ENCODE peak calls at places on chromosomes 3 and 15, in eight cellular contexts. D is lung, K is neural progenitor cell, Q is uterus, C is heart left ventricle, V is right lobe of liver, X is fibroblast of lung, Y is HCT116. L is an unnamed sample.

GRCh38 chr3:183822631-183823030 is 2.7 kb downstream of the MAP6D1 start:
- DNase-seq in V (no peak), Y (no peak), K (peak; percentile 79), Q (no peak), X (no peak), D (no peak), C (no peak), L (peak; percentile 70)

GRCh38 chr3:195270350-195271115 is 426 bp downstream of the XXYLT1 start:
- DNase-seq in D (no peak), C (peak; percentile 78), Y (peak; percentile 26), Q (peak; percentile 55), K (peak; percentile 91), V (peak; percentile 50), X (peak; percentile 70), L (peak; percentile 90)

GRCh38 chr3:149717391-149718056 is 34.8 kb downstream of the COMMD2 start:
- DNase-seq in K (peak; percentile 77), Y (peak; percentile 65), X (peak; percentile 67), V (peak; percentile 57), D (peak; percentile 39), C (no peak), Q (peak; percentile 75), L (peak; percentile 73)

GRCh38 chr3:15768421-15769255 is 29.1 kb downstream of the ANKRD28 start:
- DNase-seq in K (no peak), D (peak; percentile 33), Y (peak; percentile 89), C (no peak), V (peak; percentile 73), Q (no peak), X (peak; percentile 98), L (no peak)

GRCh38 chr3:78872195-78872594 is 895.6 kb downstream of the ROBO1 start:
- DNase-seq in K (peak; percentile 63), D (no peak), Y (no peak), V (no peak), X (peak; percentile 68), Q (no peak), C (no peak), L (no peak)

GRCh38 chr3:38031022-38031994 is 1.9 kb upstream of the PLCD1 start:
- DNase-seq in V (peak; percentile 45), K (no peak), Y (peak; percentile 31), X (peak; percentile 38), Q (no peak), C (peak; percentile 63), D (peak; percentile 79), L (peak; percentile 56)

GRCh38 chr3:101992861-101993260 is 143.5 kb downstream of the NFKBIZ start:
- DNase-seq in D (no peak), K (no peak), X (peak; percentile 73), C (no peak), Q (no peak), V (no peak), Y (no peak), L (no peak)

GRCh38 chr3:61690016-61690415 is 128.6 kb downstream of the PTPRG start:
- DNase-seq in Y (no peak), K (no peak), D (no peak), X (no peak), C (no peak), Q (no peak), V (no peak), L (peak; percentile 50)

GRCh38 chr15:31216210-31216911 is 110.3 kb upstream of the KLF13 start:
- DNase-seq in Y (no peak), C (peak; percentile 88), K (peak; percentile 80), X (peak; percentile 24), D (peak; percentile 97), V (peak; percentile 98), Q (peak; percentile 92), L (peak; percentile 86)

GRCh38 chr3:98801042-98801747 is 38.1 kb downstream of the ST3GAL6 start:
- DNase-seq in D (no peak), K (no peak), V (no peak), C (no peak), Y (no peak), X (no peak), Q (no peak), L (peak; percentile 77)

GRCh38 chr15:59194639-59195325 is 11.9 kb upstream of the LDHAL6B start:
- DNase-seq in C (no peak), Q (no peak), X (peak; percentile 33), Y (no peak), V (no peak), D (no peak), K (no peak), L (no peak)

GRCh38 chr3:156818890-156819289 is 7.3 kb upstream of the LEKR1 start:
- DNase-seq in V (no peak), Y (peak; percentile 59), C (no peak), D (no peak), Q (no peak), X (peak; percentile 92), K (no peak), L (no peak)

GRCh38 chr3:150084128-150084527 is 113.4 kb upstream of the PFN2 start:
- DNase-seq in C (no peak), X (no peak), D (no peak), Q (no peak), Y (no peak), K (no peak), V (no peak), L (no peak)

GRCh38 chr3:163561151-163561550 is 1517.1 kb downstream of the SI start:
- DNase-seq in Y (no peak), K (peak; percentile 36), V (no peak), X (no peak), Q (no peak), C (no peak), D (no peak), L (no peak)

GRCh38 chr3:18890459-18890858 is 257.9 kb upstream of the KCNH8 start:
- DNase-seq in Y (no peak), K (no peak), X (no peak), V (no peak), C (no peak), D (no peak), Q (no peak), L (no peak)

GRCh38 chr3:48784426-48785120 is 63.1 kb downstream of the PRKAR2A start:
- DNase-seq in D (no peak), V (no peak), Y (no peak), X (peak; percentile 88), Q (no peak), C (no peak), K (no peak), L (no peak)

GRCh38 chr15:52010633-52011595 is 8.1 kb upstream of the MAPK6 start:
- DNase-seq in C (no peak), X (peak; percentile 93), D (peak; percentile 55), K (no peak), Y (peak; percentile 48), Q (peak; percentile 53), V (no peak), L (no peak)

GRCh38 chr15:101652783-101653430 is 726 bp upstream of the TM2D3 start:
- DNase-seq in C (no peak), Y (no peak), K (no peak), D (no peak), Q (peak; percentile 24), V (peak; percentile 59), X (no peak), L (peak; percentile 65)

GRCh38 chr15:70569718-70570231 is 193.6 kb downstream of the UACA start:
- DNase-seq in X (peak; percentile 66), C (no peak), Y (peak; percentile 44), V (peak; percentile 2), Q (no peak), K (no peak), D (no peak), L (peak; percentile 7)

GRCh38 chr15:38683382-38684242 is 119.0 kb upstream of the RASGRP1 start:
- DNase-seq in D (peak; percentile 36), V (peak; percentile 54), C (peak; percentile 40), Y (peak; percentile 27), X (peak; percentile 29), Q (no peak), K (peak; percentile 63), L (peak; percentile 80)

GRCh38 chr3:189202583-189202982 is 30.8 kb downstream of the TPRG1 start:
- DNase-seq in K (peak; percentile 51), V (no peak), C (no peak), X (no peak), Y (no peak), Q (no peak), D (no peak), L (no peak)

DNA sequence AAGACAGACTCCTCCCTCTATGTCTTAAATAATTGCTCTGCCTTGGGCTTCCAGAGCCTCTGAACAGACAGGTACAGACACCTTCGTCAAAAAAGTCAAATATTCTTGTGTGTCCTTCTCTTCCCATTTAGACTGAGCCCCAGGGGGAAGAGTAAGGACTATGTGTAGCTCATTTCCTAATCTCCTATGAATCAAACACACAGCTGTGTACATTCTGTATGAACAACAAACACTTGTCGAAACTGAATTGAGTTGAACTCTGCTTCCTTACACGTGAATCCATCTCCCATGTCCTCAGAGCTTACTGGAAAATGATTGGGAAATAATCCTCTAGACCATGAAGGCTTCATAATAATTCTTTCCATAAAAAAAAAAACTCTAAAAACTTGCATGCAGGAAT is 80.8 kb downstream of the MOBP start:
- DNase-seq in D (no peak), Q (no peak), X (no peak), Y (no peak), C (no peak), K (no peak), V (no peak), L (no peak)
- H3K27ac ChIP-seq in D (no peak overlapping the region), Q (no peak overlapping the region), X (no peak overlapping the region), Y (no peak overlapping the region), C (no peak overlapping the region), K (no peak overlapping the region), V (no peak overlapping the region), L (no peak overlapping the region)

GRCh38 chr3:192237992-192238608 is 489.2 kb downstream of the FGF12 start:
- DNase-seq in Q (no peak), D (no peak), C (no peak), Y (no peak), K (peak; percentile 15), X (no peak), V (no peak), L (peak; percentile 65)
- TF ChIP-seq CTCF in Q (no peak), D (no peak), C (no peak), Y (no peak), K (peak; percentile 22), X (no peak), V (no peak), L (peak; percentile 76)

GRCh38 chr3:196774845-196775422 is 35.3 kb downstream of the PAK2 start:
- DNase-seq in V (no peak), Q (no peak), Y (no peak), D (no peak), X (peak; percentile 31), C (no peak), K (no peak), L (no peak)
- H3K9me3 ChIP-seq in V (no peaks in the 10 kb centered on the region), Q (no peaks in the 10 kb centered on the region), Y (no peaks in the 10 kb centered on the region), D (no peaks in the 10 kb centered on the region), X (no peaks in the 10 kb centered on the region), C (no peaks in the 10 kb centered on the region), K (no peaks in the 10 kb centered on the region), L (peaks cover 16% of the 10 kb centered on the region)

DNA sequence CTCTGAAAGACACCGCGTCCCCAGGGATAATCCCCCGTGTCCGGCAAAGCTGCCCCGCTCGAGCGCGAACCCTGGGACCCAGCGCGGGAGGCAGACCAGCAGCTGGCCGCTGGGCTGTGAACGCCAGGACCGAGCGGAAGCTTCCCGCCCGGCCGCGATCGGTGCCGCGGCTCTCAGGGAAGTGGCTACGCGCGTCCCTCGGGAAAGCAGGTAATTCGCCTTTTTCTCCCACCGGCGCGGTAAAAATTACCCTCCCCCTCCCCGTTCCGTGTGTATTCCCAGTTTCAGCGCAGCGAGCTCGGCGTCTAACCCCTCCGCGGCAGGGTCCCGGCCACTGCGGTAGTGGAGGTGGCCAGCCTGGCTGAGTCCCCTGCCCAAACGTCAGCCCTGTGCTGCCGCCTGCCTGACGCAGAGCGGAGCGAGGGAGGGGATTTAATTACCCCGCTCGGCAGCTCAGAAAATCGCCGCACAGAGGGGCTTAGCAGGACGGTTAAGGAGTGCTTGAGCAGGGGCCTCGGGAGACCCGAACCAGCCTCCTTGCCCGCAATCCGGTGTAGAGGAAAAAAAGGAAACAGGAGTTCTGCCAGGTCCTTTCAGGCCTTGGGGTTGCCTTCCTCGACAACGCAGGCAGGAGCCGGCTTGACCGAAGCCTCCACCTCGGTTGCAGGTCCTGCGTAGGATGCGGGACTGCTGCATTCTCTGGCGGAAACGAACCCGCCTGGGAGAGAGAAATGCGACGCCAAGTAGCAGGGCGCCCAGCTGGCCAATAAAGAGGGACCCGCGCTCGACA is 2.9 kb downstream of the GATA2 start:
- DNase-seq in X (peak; percentile 56), Q (peak; percentile 56), V (peak; percentile 46), Y (no peak), K (peak; percentile 95), C (peak; percentile 30), D (no peak), L (peak; percentile 87)
- H3K27ac ChIP-seq in X (peak overlapping the region; percentile 74), Q (peak overlapping the region; percentile 100), V (no peak overlapping the region), Y (peak overlapping the region; percentile 82), K (no peak overlapping the region), C (peak overlapping the region; percentile 64), D (peak overlapping the region; percentile 93), L (no peak overlapping the region)